ENCODE peak calls at places on chromosomes 4 and X, in four cellular contexts. H is testis, U is pancreas, O is fibroblast of lung. W is an unnamed sample. For H3K27me3, the result is how much of the 10 kb centered on the place peaks cover.

GRCh38 chrX:18894156-18894555 is 89.8 kb downstream of the PHKA2 start:
- DNase-seq in H (no peak), O (no peak), U (no peak), W (no peak)

GRCh38 chr4:75490155-75490554 is 24.0 kb downstream of the RCHY1 start:
- DNase-seq in H (no peak), U (no peak), O (peak), W (no peak)

GRCh38 chr4:168856312-168856711 is 153.7 kb downstream of the CBR4 start:
- DNase-seq in H (no peak), O (peak), U (no peak), W (no peak)

GRCh38 chr4:186807131-186807530 is 83.5 kb upstream of the FAT1 start:
- DNase-seq in H (no peak), U (no peak), O (no peak), W (no peak)

GRCh38 chr4:184287697-184288255 is 70.1 kb upstream of the ENPP6 start:
- DNase-seq in H (no peak), U (no peak), O (peak), W (peak)

GRCh38 chr4:91113130-91113706 is 986.0 kb downstream of the CCSER1 start:
- DNase-seq in O (peak), H (no peak), U (no peak), W (no peak)

GRCh38 chr4:8045909-8046308 is 106.2 kb upstream of the AFAP1 start:
- DNase-seq in O (no peak), H (no peak), U (no peak), W (no peak)

GRCh38 chr4:112910109-112910736 is 139.2 kb upstream of the ANK2 start:
- DNase-seq in U (no peak), O (peak), H (no peak), W (no peak)

GRCh38 chr4:143700060-143700419 is 435 bp downstream of the FREM3 start:
- DNase-seq in O (peak), H (no peak), U (no peak), W (peak)

GRCh38 chrX:677376-677775 is 46.8 kb downstream of the SHOX start:
- DNase-seq in H (no peak), U (no peak), O (no peak), W (no peak)

GRCh38 chrX:670596-670995 is 40.0 kb downstream of the SHOX start:
- DNase-seq in U (no peak), H (no peak), O (no peak), W (peak)

GRCh38 chrX:675896-676295 is 45.3 kb downstream of the SHOX start:
- DNase-seq in U (no peak), O (no peak), H (no peak), W (peak)

GRCh38 chrX:675279-675886 is 44.8 kb downstream of the SHOX start:
- DNase-seq in O (no peak), H (no peak), U (no peak), W (no peak)

DNA sequence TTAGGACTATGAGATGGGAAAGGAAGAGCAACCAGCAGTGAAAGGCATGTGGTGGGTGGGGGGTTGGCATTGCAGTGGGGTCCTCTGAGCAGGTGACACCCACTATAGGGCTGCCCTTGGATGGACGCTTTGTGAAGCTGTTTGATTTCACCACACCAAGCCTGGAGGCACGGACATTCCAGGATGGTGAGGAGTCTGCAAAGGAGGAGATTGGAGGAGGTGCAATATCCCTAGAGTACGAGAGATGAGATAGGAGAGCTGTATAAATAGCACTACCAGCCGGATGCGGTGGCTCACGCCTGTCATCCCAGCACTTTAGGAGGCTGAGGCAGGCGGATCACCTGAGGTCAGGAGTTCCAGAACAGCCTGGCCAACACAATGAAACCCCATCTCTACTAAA is 42.3 kb downstream of the SHOX start:
- DNase-seq in H (no peak), U (no peak), O (no peak), W (no peak)
- H3K27me3 ChIP-seq in H (under half), U (under half), O (under half), W (under half)

GRCh38 chr4:16846520-16847117 is 51.8 kb downstream of the LDB2 start:
- DNase-seq in O (no peak), U (no peak), H (no peak), W (no peak)
- H3K27ac ChIP-seq in O (no peak), U (no peak), H (no peak), W (peak)

GRCh38 chr4:824461-825062 is 1.4 kb downstream of the CPLX1 start:
- DNase-seq in O (no peak), H (no peak), U (peak), W (peak)

GRCh38 chr4:822361-823092 is 3.4 kb downstream of the CPLX1 start:
- DNase-seq in U (no peak), H (no peak), O (no peak), W (peak)

GRCh38 chr4:823761-824460 is 2.0 kb downstream of the CPLX1 start:
- DNase-seq in O (no peak), U (peak), H (no peak), W (peak)

GRCh38 chr4:821631-822030 is 4.3 kb downstream of the CPLX1 start:
- DNase-seq in H (no peak), U (peak), O (no peak), W (peak)

GRCh38 chr4:823093-823760 is 2.7 kb downstream of the CPLX1 start:
- DNase-seq in U (peak), O (no peak), H (no peak), W (peak)
- H3K27me3 ChIP-seq in U (under half), O (under half), H (under half), W (half or more)

DNA sequence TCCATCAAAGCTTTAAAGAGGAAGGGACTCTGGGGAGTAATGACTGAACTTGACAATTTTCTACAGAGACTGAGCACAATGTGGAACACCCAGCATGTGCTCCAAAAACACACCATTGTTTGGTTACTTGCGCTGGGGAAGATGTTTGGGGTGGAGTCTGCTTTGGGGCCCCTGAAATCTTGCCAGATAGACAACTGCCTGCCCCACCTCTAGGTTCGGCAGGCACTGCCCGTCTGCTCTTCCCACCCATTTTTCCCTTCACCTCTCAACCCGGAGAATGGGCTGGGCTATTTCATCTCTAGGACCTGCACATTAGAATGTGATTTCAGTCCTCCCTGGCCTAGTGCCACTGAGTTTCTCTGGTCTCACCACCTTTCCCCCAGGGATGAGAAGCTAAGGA is 41.9 kb downstream of the TSC22D3 start:
- DNase-seq in H (no peak), O (no peak), U (no peak), W (peak)
- H3K27ac ChIP-seq in H (no peak), O (no peak), U (no peak), W (no peak)

W was measured in endodermal cell.